ENCODE peak calls at places on chromosomes 4 and X, in six cellular contexts. One of them, this sample, is unnamed.

GRCh38 chr4:11427201-11427996 is 1.3 kb downstream of the HS3ST1 start:
- DNase-seq in fibroblast of villous mesenchyme: no peak
- DNase-seq in tibial nerve: no peak
- DNase-seq in epithelial cell of esophagus: no peak
- DNase-seq in heart left ventricle: no peak
- DNase-seq in breast epithelium: no peak
- DNase-seq in this sample: no peak

GRCh38 chr4:168882650-168883233 is 127.3 kb downstream of the CBR4 start:
- DNase-seq in fibroblast of villous mesenchyme: peak
- DNase-seq in tibial nerve: no peak
- DNase-seq in epithelial cell of esophagus: peak
- DNase-seq in heart left ventricle: no peak
- DNase-seq in breast epithelium: no peak
- DNase-seq in this sample: peak

GRCh38 chrX:46268429-46268828 is 276.8 kb downstream of the ZNF674 start:
- DNase-seq in fibroblast of villous mesenchyme: no peak
- DNase-seq in tibial nerve: no peak
- DNase-seq in epithelial cell of esophagus: peak
- DNase-seq in heart left ventricle: no peak
- DNase-seq in breast epithelium: no peak
- DNase-seq in this sample: peak

GRCh38 chrX:15404712-15405111 is 20.5 kb upstream of the VEGFD start:
- DNase-seq in fibroblast of villous mesenchyme: peak
- DNase-seq in tibial nerve: peak
- DNase-seq in epithelial cell of esophagus: no peak
- DNase-seq in heart left ventricle: no peak
- DNase-seq in breast epithelium: no peak
- DNase-seq in this sample: no peak

GRCh38 chrX:115183980-115184379 is 5.2 kb upstream of the RBMXL3 start:
- DNase-seq in fibroblast of villous mesenchyme: peak
- DNase-seq in tibial nerve: no peak
- DNase-seq in epithelial cell of esophagus: no peak
- DNase-seq in heart left ventricle: no peak
- DNase-seq in breast epithelium: no peak
- DNase-seq in this sample: no peak

GRCh38 chrX:17414057-17414658 is 39.2 kb downstream of the NHS start:
- DNase-seq in fibroblast of villous mesenchyme: peak
- DNase-seq in tibial nerve: peak
- DNase-seq in epithelial cell of esophagus: peak
- DNase-seq in heart left ventricle: no peak
- DNase-seq in breast epithelium: peak
- DNase-seq in this sample: peak

GRCh38 chrX:129833153-129834004 is 10.3 kb downstream of the ZDHHC9 start:
- DNase-seq in fibroblast of villous mesenchyme: peak
- DNase-seq in tibial nerve: no peak
- DNase-seq in epithelial cell of esophagus: no peak
- DNase-seq in heart left ventricle: no peak
- DNase-seq in breast epithelium: no peak
- DNase-seq in this sample: no peak

GRCh38 chrX:107599371-107599970 is 28.8 kb upstream of the PRPS1 start:
- DNase-seq in fibroblast of villous mesenchyme: no peak
- DNase-seq in tibial nerve: no peak
- DNase-seq in epithelial cell of esophagus: no peak
- DNase-seq in heart left ventricle: no peak
- DNase-seq in breast epithelium: no peak
- DNase-seq in this sample: no peak

GRCh38 chrX:42934020-42934701 is 156.2 kb upstream of the PPP1R2C start:
- DNase-seq in fibroblast of villous mesenchyme: peak
- DNase-seq in tibial nerve: no peak
- DNase-seq in epithelial cell of esophagus: no peak
- DNase-seq in heart left ventricle: no peak
- DNase-seq in breast epithelium: no peak
- DNase-seq in this sample: no peak

GRCh38 chr4:30721353-30722091 is 1.4 kb downstream of the PCDH7 start:
- DNase-seq in fibroblast of villous mesenchyme: peak
- DNase-seq in tibial nerve: no peak
- DNase-seq in epithelial cell of esophagus: peak
- DNase-seq in heart left ventricle: peak
- DNase-seq in breast epithelium: no peak
- DNase-seq in this sample: peak

GRCh38 chrX:105190252-105190853 is 30.1 kb downstream of the TEX13A start:
- DNase-seq in fibroblast of villous mesenchyme: peak
- DNase-seq in tibial nerve: peak
- DNase-seq in epithelial cell of esophagus: peak
- DNase-seq in heart left ventricle: no peak
- DNase-seq in breast epithelium: no peak
- DNase-seq in this sample: peak

GRCh38 chr4:123651127-123651526 is 254.5 kb downstream of the SPRY1 start:
- DNase-seq in fibroblast of villous mesenchyme: peak
- DNase-seq in tibial nerve: no peak
- DNase-seq in epithelial cell of esophagus: no peak
- DNase-seq in heart left ventricle: no peak
- DNase-seq in breast epithelium: peak
- DNase-seq in this sample: no peak

GRCh38 chrX:148530464-148531077 is 30.2 kb downstream of the AFF2 start:
- DNase-seq in fibroblast of villous mesenchyme: peak
- DNase-seq in tibial nerve: peak
- DNase-seq in epithelial cell of esophagus: peak
- DNase-seq in heart left ventricle: no peak
- DNase-seq in breast epithelium: no peak
- DNase-seq in this sample: peak

GRCh38 chr4:184348311-184349233 is 125.8 kb downstream of the IRF2 start:
- DNase-seq in fibroblast of villous mesenchyme: peak
- DNase-seq in tibial nerve: no peak
- DNase-seq in epithelial cell of esophagus: peak
- DNase-seq in heart left ventricle: no peak
- DNase-seq in breast epithelium: no peak
- DNase-seq in this sample: no peak

GRCh38 chr4:125432078-125432477 is 117.3 kb downstream of the FAT4 start:
- DNase-seq in fibroblast of villous mesenchyme: peak
- DNase-seq in tibial nerve: no peak
- DNase-seq in epithelial cell of esophagus: peak
- DNase-seq in heart left ventricle: no peak
- DNase-seq in breast epithelium: no peak
- DNase-seq in this sample: peak

GRCh38 chr4:119039779-119040178 is 95.9 kb upstream of the MYOZ2 start:
- DNase-seq in fibroblast of villous mesenchyme: no peak
- DNase-seq in tibial nerve: no peak
- DNase-seq in epithelial cell of esophagus: peak
- DNase-seq in heart left ventricle: no peak
- DNase-seq in breast epithelium: no peak
- DNase-seq in this sample: peak
- TF ChIP-seq CTCF in fibroblast of villous mesenchyme: peak
- TF ChIP-seq CTCF in tibial nerve: no peak
- TF ChIP-seq CTCF in epithelial cell of esophagus: peak
- TF ChIP-seq CTCF in heart left ventricle: no peak
- TF ChIP-seq CTCF in breast epithelium: peak
- TF ChIP-seq CTCF in this sample: no peak

GRCh38 chr4:139609647-139610046 is 53.6 kb upstream of the SETD7 start:
- DNase-seq in fibroblast of villous mesenchyme: peak
- DNase-seq in tibial nerve: no peak
- DNase-seq in epithelial cell of esophagus: peak
- DNase-seq in heart left ventricle: no peak
- DNase-seq in breast epithelium: no peak
- DNase-seq in this sample: peak
- TF ChIP-seq CTCF in fibroblast of villous mesenchyme: no peak
- TF ChIP-seq CTCF in tibial nerve: no peak
- TF ChIP-seq CTCF in epithelial cell of esophagus: no peak
- TF ChIP-seq CTCF in heart left ventricle: no peak
- TF ChIP-seq CTCF in breast epithelium: no peak
- TF ChIP-seq CTCF in this sample: no peak

GRCh38 chr4:147567276-147567675 is 49.9 kb upstream of the TMEM184C start:
- DNase-seq in fibroblast of villous mesenchyme: no peak
- DNase-seq in tibial nerve: no peak
- DNase-seq in epithelial cell of esophagus: no peak
- DNase-seq in heart left ventricle: no peak
- DNase-seq in breast epithelium: no peak
- DNase-seq in this sample: no peak

GRCh38 chr4:147570616-147571015 is 46.6 kb upstream of the TMEM184C start:
- DNase-seq in fibroblast of villous mesenchyme: no peak
- DNase-seq in tibial nerve: no peak
- DNase-seq in epithelial cell of esophagus: no peak
- DNase-seq in heart left ventricle: no peak
- DNase-seq in breast epithelium: no peak
- DNase-seq in this sample: no peak

GRCh38 chr4:147571021-147571770 is 46.0 kb upstream of the TMEM184C start:
- DNase-seq in fibroblast of villous mesenchyme: peak
- DNase-seq in tibial nerve: no peak
- DNase-seq in epithelial cell of esophagus: no peak
- DNase-seq in heart left ventricle: no peak
- DNase-seq in breast epithelium: no peak
- DNase-seq in this sample: no peak

GRCh38 chr4:147566762-147567161 is 50.4 kb upstream of the TMEM184C start:
- DNase-seq in fibroblast of villous mesenchyme: no peak
- DNase-seq in tibial nerve: no peak
- DNase-seq in epithelial cell of esophagus: no peak
- DNase-seq in heart left ventricle: no peak
- DNase-seq in breast epithelium: no peak
- DNase-seq in this sample: no peak
- TF ChIP-seq CTCF in fibroblast of villous mesenchyme: no peak
- TF ChIP-seq CTCF in tibial nerve: no peak
- TF ChIP-seq CTCF in epithelial cell of esophagus: no peak
- TF ChIP-seq CTCF in heart left ventricle: no peak
- TF ChIP-seq CTCF in breast epithelium: no peak
- TF ChIP-seq CTCF in this sample: no peak

GRCh38 chrX:38376747-38377146 is 24.3 kb downstream of the OTC start:
- DNase-seq in fibroblast of villous mesenchyme: no peak
- DNase-seq in tibial nerve: no peak
- DNase-seq in epithelial cell of esophagus: no peak
- DNase-seq in heart left ventricle: no peak
- DNase-seq in breast epithelium: no peak
- DNase-seq in this sample: no peak

GRCh38 chrX:38379088-38379487 is 26.7 kb downstream of the OTC start:
- DNase-seq in fibroblast of villous mesenchyme: peak
- DNase-seq in tibial nerve: no peak
- DNase-seq in epithelial cell of esophagus: peak
- DNase-seq in heart left ventricle: no peak
- DNase-seq in breast epithelium: no peak
- DNase-seq in this sample: peak

GRCh38 chrX:38374431-38374830 is 22.0 kb downstream of the OTC start:
- DNase-seq in fibroblast of villous mesenchyme: no peak
- DNase-seq in tibial nerve: no peak
- DNase-seq in epithelial cell of esophagus: no peak
- DNase-seq in heart left ventricle: no peak
- DNase-seq in breast epithelium: no peak
- DNase-seq in this sample: no peak

GRCh38 chrX:38375888-38376287 is 23.5 kb downstream of the OTC start:
- DNase-seq in fibroblast of villous mesenchyme: no peak
- DNase-seq in tibial nerve: no peak
- DNase-seq in epithelial cell of esophagus: peak
- DNase-seq in heart left ventricle: no peak
- DNase-seq in breast epithelium: no peak
- DNase-seq in this sample: peak
- TF ChIP-seq CTCF in fibroblast of villous mesenchyme: peak
- TF ChIP-seq CTCF in tibial nerve: no peak
- TF ChIP-seq CTCF in epithelial cell of esophagus: peak
- TF ChIP-seq CTCF in heart left ventricle: no peak
- TF ChIP-seq CTCF in breast epithelium: no peak
- TF ChIP-seq CTCF in this sample: peak

GRCh38 chrX:95949588-95949987 is 735.1 kb upstream of the DIAPH2 start:
- DNase-seq in fibroblast of villous mesenchyme: no peak
- DNase-seq in tibial nerve: no peak
- DNase-seq in epithelial cell of esophagus: peak
- DNase-seq in heart left ventricle: no peak
- DNase-seq in breast epithelium: no peak
- DNase-seq in this sample: peak

GRCh38 chrX:95945528-95945927 is 739.1 kb upstream of the DIAPH2 start:
- DNase-seq in fibroblast of villous mesenchyme: no peak
- DNase-seq in tibial nerve: no peak
- DNase-seq in epithelial cell of esophagus: peak
- DNase-seq in heart left ventricle: no peak
- DNase-seq in breast epithelium: no peak
- DNase-seq in this sample: peak

GRCh38 chrX:95950679-95951078 is 734.0 kb upstream of the DIAPH2 start:
- DNase-seq in fibroblast of villous mesenchyme: no peak
- DNase-seq in tibial nerve: no peak
- DNase-seq in epithelial cell of esophagus: no peak
- DNase-seq in heart left ventricle: no peak
- DNase-seq in breast epithelium: no peak
- DNase-seq in this sample: no peak
- TF ChIP-seq CTCF in fibroblast of villous mesenchyme: no peak
- TF ChIP-seq CTCF in tibial nerve: no peak
- TF ChIP-seq CTCF in epithelial cell of esophagus: no peak
- TF ChIP-seq CTCF in heart left ventricle: no peak
- TF ChIP-seq CTCF in breast epithelium: no peak
- TF ChIP-seq CTCF in this sample: no peak

GRCh38 chr4:113243312-113243711 is 193.9 kb downstream of the ANK2 start:
- DNase-seq in fibroblast of villous mesenchyme: no peak
- DNase-seq in tibial nerve: no peak
- DNase-seq in epithelial cell of esophagus: no peak
- DNase-seq in heart left ventricle: no peak
- DNase-seq in breast epithelium: no peak
- DNase-seq in this sample: no peak

DNA sequence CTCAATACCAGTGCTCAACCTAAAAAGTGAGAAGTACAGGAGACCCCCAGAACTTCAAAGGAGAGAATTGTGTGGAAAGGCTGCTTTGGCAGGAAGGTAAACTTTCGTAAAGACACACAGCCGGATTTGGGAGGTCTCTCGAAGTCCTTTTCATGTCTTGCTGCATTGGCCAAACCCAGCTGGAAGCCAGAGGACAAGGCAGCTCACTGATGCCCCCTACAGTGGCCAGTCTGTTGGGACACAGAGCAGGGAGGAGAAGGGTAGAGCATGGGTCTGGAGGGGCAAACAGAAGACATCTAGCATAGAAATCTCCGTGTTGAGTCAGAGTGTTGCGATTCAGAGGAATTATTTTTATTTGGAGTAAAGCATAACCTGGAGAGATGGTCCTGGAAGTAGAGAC is 198.9 kb downstream of the ANK2 start:
- DNase-seq in fibroblast of villous mesenchyme: no peak
- DNase-seq in tibial nerve: no peak
- DNase-seq in epithelial cell of esophagus: no peak
- DNase-seq in heart left ventricle: no peak
- DNase-seq in breast epithelium: no peak
- DNase-seq in this sample: no peak
- TF ChIP-seq CTCF in fibroblast of villous mesenchyme: peak
- TF ChIP-seq CTCF in tibial nerve: no peak
- TF ChIP-seq CTCF in epithelial cell of esophagus: no peak
- TF ChIP-seq CTCF in heart left ventricle: no peak
- TF ChIP-seq CTCF in breast epithelium: no peak
- TF ChIP-seq CTCF in this sample: no peak

DNA sequence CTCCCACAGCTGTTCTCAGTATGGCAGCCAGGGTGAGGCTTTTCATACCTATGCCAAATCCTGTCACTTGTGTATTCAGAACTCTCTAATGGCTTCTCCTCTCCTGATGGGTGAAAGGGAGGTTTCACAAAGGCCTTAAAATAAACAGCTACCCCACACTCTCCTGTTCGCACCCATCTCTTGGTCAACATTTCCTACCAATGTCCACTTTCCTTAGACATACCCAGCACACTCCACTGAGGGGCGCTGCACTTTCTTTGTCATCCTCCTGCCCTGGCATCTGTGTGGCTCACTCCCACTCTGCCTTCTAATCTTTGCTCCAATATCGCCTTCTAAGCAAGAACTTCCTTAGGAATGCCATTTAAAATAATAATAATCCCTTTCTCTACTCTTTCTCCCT is 313.3 kb downstream of the PPP3CA start:
- DNase-seq in fibroblast of villous mesenchyme: no peak
- DNase-seq in tibial nerve: no peak
- DNase-seq in epithelial cell of esophagus: no peak
- DNase-seq in heart left ventricle: no peak
- DNase-seq in breast epithelium: no peak
- DNase-seq in this sample: no peak
- TF ChIP-seq CTCF in fibroblast of villous mesenchyme: peak
- TF ChIP-seq CTCF in tibial nerve: no peak
- TF ChIP-seq CTCF in epithelial cell of esophagus: no peak
- TF ChIP-seq CTCF in heart left ventricle: no peak
- TF ChIP-seq CTCF in breast epithelium: no peak
- TF ChIP-seq CTCF in this sample: no peak